ENCODE peak calls at places on chromosomes 2 and 18, in eight cellular contexts. W is gastrocnemius medialis; T is psoas muscle; O is brain microvascular endothelial cell; M is esophagus squamous epithelium; D is GM06990; R is CD8-positive, alpha-beta T cell; E is WERI-Rb-1. L is an unnamed sample.
A peak's percentile ranks its signal among the peaks of the same experiment; 100 is the strongest.

GRCh38 chr2:140247451-140248205 is 1467.4 kb upstream of the NXPH2 start:
- DNase-seq in W (no peak), E (no peak), M (no peak), T (no peak), R (no peak), D (no peak), O (no peak), L (no peak)

GRCh38 chr2:30721668-30722647 is 85.3 kb downstream of the CAPN13 start:
- DNase-seq in T (no peak), M (no peak), R (no peak), E (peak; percentile 3), W (no peak), D (no peak), O (no peak), L (no peak)

GRCh38 chr18:77376043-77376732 is 126.5 kb downstream of the GALR1 start:
- DNase-seq in O (no peak), R (no peak), D (no peak), W (no peak), M (no peak), E (no peak), T (no peak), L (no peak)

GRCh38 chr2:209526541-209526940 is 102.7 kb downstream of the MAP2 start:
- DNase-seq in W (no peak), R (no peak), D (peak; percentile 12), E (no peak), T (no peak), O (no peak), M (no peak), L (no peak)

GRCh38 chr2:36960005-36960675 is 6.2 kb downstream of the STRN start:
- DNase-seq in M (no peak), D (no peak), O (no peak), T (no peak), W (no peak), R (no peak), E (no peak), L (no peak)

GRCh38 chr18:48918660-48919415 is 31.9 kb downstream of the SMAD7 start:
- DNase-seq in M (no peak), D (no peak), T (no peak), O (no peak), R (no peak), W (no peak), E (no peak), L (no peak)

GRCh38 chr2:157388827-157389226 is 55.1 kb downstream of the CYTIP start:
- DNase-seq in D (no peak), T (no peak), M (no peak), W (no peak), E (no peak), R (no peak), O (no peak), L (no peak)

GRCh38 chr18:37396981-37397720 is 168.4 kb downstream of the CELF4 start:
- DNase-seq in E (no peak), O (no peak), T (no peak), D (no peak), M (no peak), R (no peak), W (no peak), L (no peak)

GRCh38 chr18:76494181-76494540 is 881 bp downstream of the ZNF516 start:
- DNase-seq in W (peak; percentile 36), M (no peak), E (peak; percentile 58), T (peak; percentile 61), D (peak; percentile 51), O (no peak), R (no peak), L (no peak)

GRCh38 chr18:366466-367053 is 98.7 kb upstream of the THOC1 start:
- DNase-seq in E (no peak), M (no peak), D (no peak), W (no peak), T (no peak), O (no peak), R (no peak), L (no peak)

GRCh38 chr2:223093436-223093839 is 41.4 kb downstream of the KCNE4 start:
- DNase-seq in T (peak; percentile 71), W (peak; percentile 45), E (no peak), D (no peak), R (no peak), M (no peak), O (peak; percentile 65), L (no peak)

GRCh38 chr2:174344716-174345472 is 10.1 kb downstream of the SP9 start:
- DNase-seq in M (no peak), O (no peak), R (no peak), D (no peak), T (no peak), E (no peak), W (no peak), L (no peak)

GRCh38 chr2:72689579-72690170 is 136.2 kb downstream of the EXOC6B start:
- DNase-seq in O (no peak), R (no peak), T (no peak), D (no peak), M (no peak), E (no peak), W (peak; percentile 15), L (no peak)

GRCh38 chr2:75647771-75648170 is 1.2 kb downstream of the MRPL19 start:
- DNase-seq in R (no peak), O (peak; percentile 8), D (no peak), E (no peak), W (no peak), T (no peak), M (no peak), L (no peak)

GRCh38 chr2:135742307-135742838 is 718 bp downstream of the UBXN4 start:
- DNase-seq in R (peak; percentile 8), E (no peak), T (no peak), W (no peak), M (no peak), O (peak; percentile 18), D (peak; percentile 74), L (no peak)

GRCh38 chr2:169767243-169767888 is 31.3 kb upstream of the SSB start:
- DNase-seq in E (peak; percentile 30), R (peak; percentile 30), T (peak; percentile 54), O (peak; percentile 62), D (peak; percentile 13), M (no peak), W (peak; percentile 17), L (no peak)

GRCh38 chr18:6013101-6013790 is 117.9 kb upstream of the TMEM200C start:
- DNase-seq in O (no peak), T (no peak), R (no peak), E (no peak), W (no peak), M (no peak), D (no peak), L (no peak)

GRCh38 chr2:191629001-191629453 is 48.9 kb upstream of the NABP1 start:
- DNase-seq in R (no peak), O (no peak), T (no peak), M (no peak), W (no peak), E (no peak), D (no peak), L (no peak)

GRCh38 chr18:39448942-39449341 is 1883.3 kb upstream of the CELF4 start:
- DNase-seq in E (no peak), R (no peak), D (no peak), M (no peak), W (no peak), O (peak; percentile 59), T (no peak), L (no peak)

GRCh38 chr2:17401096-17401495 is 117.1 kb downstream of the RAD51AP2 start:
- DNase-seq in D (no peak), R (no peak), E (no peak), T (no peak), O (no peak), W (no peak), M (no peak), L (no peak)

GRCh38 chr2:192940767-192941166 is 746.0 kb upstream of the TMEFF2 start:
- DNase-seq in O (no peak), W (no peak), M (no peak), R (no peak), T (no peak), E (no peak), D (no peak), L (no peak)
- TF ChIP-seq CTCF in O (no peak), W (no peak), M (no peak), R (no peak), T (no peak), E (no peak), D (no peak), L (no peak)

GRCh38 chr2:220959391-220959802 is 612.7 kb downstream of the EPHA4 start:
- DNase-seq in D (no peak), O (no peak), M (no peak), T (no peak), W (peak; percentile 22), E (no peak), R (no peak), L (no peak)

GRCh38 chr2:220956429-220956828 is 615.7 kb downstream of the EPHA4 start:
- DNase-seq in M (no peak), D (no peak), O (no peak), W (no peak), T (no peak), R (no peak), E (no peak), L (no peak)

GRCh38 chr2:220961461-220961860 is 610.6 kb downstream of the EPHA4 start:
- DNase-seq in W (no peak), D (no peak), T (no peak), E (no peak), R (no peak), M (no peak), O (no peak), L (no peak)

DNA sequence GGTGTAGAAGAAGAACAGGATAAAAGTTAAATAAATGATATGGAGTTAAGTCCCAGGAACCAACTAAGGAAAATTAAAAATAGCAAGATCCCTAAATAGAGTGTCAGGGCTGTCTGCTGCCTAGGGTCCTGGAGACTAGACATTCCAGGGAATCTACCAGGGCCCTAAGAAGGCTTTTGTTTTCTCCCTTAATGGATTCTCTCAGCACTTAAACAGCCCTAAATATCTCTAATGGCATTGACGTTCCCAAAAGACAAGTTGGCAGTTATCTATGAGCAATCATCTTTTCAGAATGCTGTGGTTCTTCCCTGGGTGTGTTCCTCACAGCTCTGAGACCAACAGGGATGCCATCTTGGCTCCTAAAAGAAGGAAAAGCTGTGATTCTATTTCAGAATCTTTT is 616.3 kb downstream of the EPHA4 start:
- DNase-seq in W (no peak), T (no peak), D (no peak), R (no peak), M (no peak), E (no peak), O (no peak), L (no peak)
- H3K4me3 ChIP-seq in W (no peak overlapping the region), T (no peak overlapping the region), D (no peak overlapping the region), R (no peak overlapping the region), M (no peak overlapping the region), E (no peak overlapping the region), O (no peak overlapping the region), L (no peak overlapping the region)

DNA sequence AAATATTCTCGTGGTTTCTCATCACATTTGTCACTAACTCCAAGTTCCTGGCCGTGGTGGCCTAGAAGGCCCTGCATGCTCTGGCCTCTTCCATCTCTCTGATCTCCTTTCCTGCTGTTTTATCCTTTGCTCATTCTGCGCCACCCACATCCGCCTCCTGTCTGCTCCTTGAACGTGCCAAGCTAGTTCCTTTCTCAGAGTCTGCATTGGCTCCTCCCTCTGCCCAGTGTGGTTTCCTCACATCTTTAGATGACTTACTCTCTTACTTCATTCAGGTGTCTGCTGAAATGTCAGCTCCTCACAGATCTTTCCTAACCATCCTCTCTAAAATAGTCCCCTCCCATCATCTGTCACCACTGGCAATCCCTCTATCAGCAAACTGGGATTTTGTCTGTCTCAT is 158.6 kb upstream of the RBMS1 start:
- DNase-seq in E (no peak), M (no peak), D (no peak), T (no peak), R (peak; percentile 12), W (peak; percentile 16), O (peak; percentile 13), L (no peak)
- TF ChIP-seq CTCF in E (no peak), M (no peak), D (no peak), T (no peak), R (no peak), W (no peak), O (no peak), L (no peak)

GRCh38 chr2:214126135-214126534 is 284.7 kb upstream of the VWC2L start:
- DNase-seq in T (no peak), D (no peak), E (no peak), O (peak; percentile 1), R (no peak), W (no peak), M (no peak), L (no peak)
- H3K4me3 ChIP-seq in T (no peak overlapping the region), D (no peak overlapping the region), E (no peak overlapping the region), O (no peak overlapping the region), R (no peak overlapping the region), W (no peak overlapping the region), M (no peak overlapping the region), L (no peak overlapping the region)

L was measured in AG04449.